ENCODE peak calls at places on chromosome X, in nine cellular contexts. O, M, V, U, P, B, T, H and J are unnamed samples.

GRCh38 chrX:108270739-108271396 is 167.4 kb downstream of the COL4A6 start:
- DNase-seq in O (no peak), M (peak), V (no peak), U (no peak), P (no peak), B (no peak), T (no peak), H (peak), J (peak)

GRCh38 chrX:1946974-1947373 is 332.1 kb downstream of the ASMT start:
- DNase-seq in O (no peak), M (no peak), V (no peak), U (no peak), P (no peak), B (no peak), T (no peak), H (no peak), J (no peak)

GRCh38 chrX:144791298-144791697 is 456.0 kb upstream of the SPANXN1 start:
- DNase-seq in O (no peak), M (no peak), V (no peak), U (no peak), P (no peak), B (no peak), T (no peak), H (no peak), J (peak)

GRCh38 chrX:44651347-44651746 is 108.7 kb upstream of the FUNDC1 start:
- DNase-seq in O (no peak), M (no peak), V (no peak), U (no peak), P (no peak), B (no peak), T (no peak), H (no peak), J (no peak)

GRCh38 chrX:119468186-119468929 is at the start of gene SLC25A5:
- DNase-seq in O (peak), M (peak), V (no peak), U (peak), P (peak), B (peak), T (peak), H (peak), J (peak)

GRCh38 chrX:151042852-151043251 is 59.7 kb downstream of the HMGB3 start:
- DNase-seq in O (no peak), M (no peak), V (no peak), U (no peak), P (no peak), B (no peak), T (no peak), H (no peak), J (no peak)

GRCh38 chrX:37349131-37350033 is at the start of gene PRRG1:
- DNase-seq in O (no peak), M (peak), V (no peak), U (no peak), P (peak), B (no peak), T (no peak), H (peak), J (peak)

GRCh38 chrX:31117195-31117594 is 45.4 kb upstream of the FTHL17 start:
- DNase-seq in O (no peak), M (no peak), V (no peak), U (no peak), P (no peak), B (no peak), T (no peak), H (no peak), J (no peak)

GRCh38 chrX:56728752-56729151 is 291 bp upstream of the NBDY start:
- DNase-seq in O (peak), M (peak), V (no peak), U (peak), P (peak), B (no peak), T (no peak), H (no peak), J (peak)

GRCh38 chrX:119541188-119541587 is 24.0 kb downstream of the STEEP1 start:
- DNase-seq in O (no peak), M (peak), V (peak), U (no peak), P (peak), B (no peak), T (no peak), H (peak), J (peak)